ENCODE peak calls at places on chromosomes 2 and 18, in seven cellular contexts. One of them, this sample, is unnamed.

GRCh38 chr2:159712929-159713575 is 746 bp downstream of the MARCHF7 start:
- DNase-seq in cardiac fibroblast: peak
- DNase-seq in fibroblast of pulmonary artery: peak
- DNase-seq in tibial nerve: no peak
- DNase-seq in A549: peak
- DNase-seq in MM.1S: peak
- DNase-seq in H7: no peak
- DNase-seq in this sample: no peak

GRCh38 chr2:202090530-202090929 is 17.5 kb downstream of the KIAA2012 start:
- DNase-seq in cardiac fibroblast: no peak
- DNase-seq in fibroblast of pulmonary artery: no peak
- DNase-seq in tibial nerve: no peak
- DNase-seq in A549: no peak
- DNase-seq in MM.1S: no peak
- DNase-seq in H7: no peak
- DNase-seq in this sample: no peak

GRCh38 chr2:159148891-159149290 is 137.6 kb downstream of the WDSUB1 start:
- DNase-seq in cardiac fibroblast: no peak
- DNase-seq in fibroblast of pulmonary artery: no peak
- DNase-seq in tibial nerve: no peak
- DNase-seq in A549: no peak
- DNase-seq in MM.1S: no peak
- DNase-seq in H7: no peak
- DNase-seq in this sample: no peak

GRCh38 chr2:120004254-120004653 is 8.6 kb upstream of the EPB41L5 start:
- DNase-seq in cardiac fibroblast: no peak
- DNase-seq in fibroblast of pulmonary artery: no peak
- DNase-seq in tibial nerve: no peak
- DNase-seq in A549: no peak
- DNase-seq in MM.1S: no peak
- DNase-seq in H7: no peak
- DNase-seq in this sample: no peak

GRCh38 chr2:239361311-239361642 is 39.5 kb downstream of the HDAC4 start:
- DNase-seq in cardiac fibroblast: peak
- DNase-seq in fibroblast of pulmonary artery: peak
- DNase-seq in tibial nerve: no peak
- DNase-seq in A549: no peak
- DNase-seq in MM.1S: no peak
- DNase-seq in H7: peak
- DNase-seq in this sample: no peak

GRCh38 chr18:49733321-49733720 is 80.0 kb downstream of the ACAA2 start:
- DNase-seq in cardiac fibroblast: no peak
- DNase-seq in fibroblast of pulmonary artery: no peak
- DNase-seq in tibial nerve: no peak
- DNase-seq in A549: no peak
- DNase-seq in MM.1S: no peak
- DNase-seq in H7: no peak
- DNase-seq in this sample: no peak

GRCh38 chr18:50218432-50219197 is 23.7 kb upstream of the MYO5B start:
- DNase-seq in cardiac fibroblast: peak
- DNase-seq in fibroblast of pulmonary artery: peak
- DNase-seq in tibial nerve: no peak
- DNase-seq in A549: no peak
- DNase-seq in MM.1S: peak
- DNase-seq in H7: peak
- DNase-seq in this sample: peak

GRCh38 chr2:143716527-143716926 is 587.3 kb downstream of the ARHGAP15 start:
- DNase-seq in cardiac fibroblast: peak
- DNase-seq in fibroblast of pulmonary artery: peak
- DNase-seq in tibial nerve: no peak
- DNase-seq in A549: no peak
- DNase-seq in MM.1S: no peak
- DNase-seq in H7: no peak
- DNase-seq in this sample: no peak

GRCh38 chr2:26807788-26808460 is 22.1 kb downstream of the CENPA start:
- DNase-seq in cardiac fibroblast: peak
- DNase-seq in fibroblast of pulmonary artery: peak
- DNase-seq in tibial nerve: no peak
- DNase-seq in A549: no peak
- DNase-seq in MM.1S: no peak
- DNase-seq in H7: peak
- DNase-seq in this sample: no peak

GRCh38 chr2:161321944-161322343 is 13.7 kb downstream of the PSMD14 start:
- DNase-seq in cardiac fibroblast: peak
- DNase-seq in fibroblast of pulmonary artery: peak
- DNase-seq in tibial nerve: no peak
- DNase-seq in A549: no peak
- DNase-seq in MM.1S: no peak
- DNase-seq in H7: peak
- DNase-seq in this sample: no peak

GRCh38 chr2:152480870-152481269 is 145.9 kb downstream of the FMNL2 start:
- DNase-seq in cardiac fibroblast: no peak
- DNase-seq in fibroblast of pulmonary artery: no peak
- DNase-seq in tibial nerve: no peak
- DNase-seq in A549: no peak
- DNase-seq in MM.1S: no peak
- DNase-seq in H7: no peak
- DNase-seq in this sample: no peak

GRCh38 chr18:34729264-34729663 is 19.2 kb downstream of the DTNA start:
- DNase-seq in cardiac fibroblast: peak
- DNase-seq in fibroblast of pulmonary artery: peak
- DNase-seq in tibial nerve: no peak
- DNase-seq in A549: peak
- DNase-seq in MM.1S: no peak
- DNase-seq in H7: peak
- DNase-seq in this sample: peak

GRCh38 chr18:21134895-21135294 is 23.3 kb upstream of the ROCK1 start:
- DNase-seq in cardiac fibroblast: peak
- DNase-seq in fibroblast of pulmonary artery: peak
- DNase-seq in tibial nerve: no peak
- DNase-seq in A549: no peak
- DNase-seq in MM.1S: peak
- DNase-seq in H7: no peak
- DNase-seq in this sample: no peak

GRCh38 chr2:42976400-42976799 is 184.0 kb upstream of the HAAO start:
- DNase-seq in cardiac fibroblast: no peak
- DNase-seq in fibroblast of pulmonary artery: no peak
- DNase-seq in tibial nerve: no peak
- DNase-seq in A549: no peak
- DNase-seq in MM.1S: no peak
- DNase-seq in H7: no peak
- DNase-seq in this sample: no peak

GRCh38 chr2:29113891-29114321 is 1.3 kb upstream of the CLIP4 start:
- DNase-seq in cardiac fibroblast: peak
- DNase-seq in fibroblast of pulmonary artery: peak
- DNase-seq in tibial nerve: peak
- DNase-seq in A549: peak
- DNase-seq in MM.1S: peak
- DNase-seq in H7: no peak
- DNase-seq in this sample: no peak

GRCh38 chr2:173720310-173720709 is 244.9 kb downstream of the SP3 start:
- DNase-seq in cardiac fibroblast: peak
- DNase-seq in fibroblast of pulmonary artery: peak
- DNase-seq in tibial nerve: no peak
- DNase-seq in A549: no peak
- DNase-seq in MM.1S: no peak
- DNase-seq in H7: no peak
- DNase-seq in this sample: no peak

GRCh38 chr18:51290864-51291263 is 93.4 kb upstream of the MEX3C start:
- DNase-seq in cardiac fibroblast: peak
- DNase-seq in fibroblast of pulmonary artery: peak
- DNase-seq in tibial nerve: no peak
- DNase-seq in A549: no peak
- DNase-seq in MM.1S: no peak
- DNase-seq in H7: no peak
- DNase-seq in this sample: no peak

GRCh38 chr2:155727097-155727906 is 605.2 kb downstream of the NR4A2 start:
- DNase-seq in cardiac fibroblast: no peak
- DNase-seq in fibroblast of pulmonary artery: no peak
- DNase-seq in tibial nerve: no peak
- DNase-seq in A549: no peak
- DNase-seq in MM.1S: no peak
- DNase-seq in H7: no peak
- DNase-seq in this sample: peak

GRCh38 chr2:63767307-63767706 is 74.4 kb upstream of the UGP2 start:
- DNase-seq in cardiac fibroblast: no peak
- DNase-seq in fibroblast of pulmonary artery: no peak
- DNase-seq in tibial nerve: no peak
- DNase-seq in A549: no peak
- DNase-seq in MM.1S: no peak
- DNase-seq in H7: no peak
- DNase-seq in this sample: no peak

GRCh38 chr2:42010743-42011298 is 37.0 kb upstream of the PKDCC start:
- DNase-seq in cardiac fibroblast: peak
- DNase-seq in fibroblast of pulmonary artery: peak
- DNase-seq in tibial nerve: peak
- DNase-seq in A549: no peak
- DNase-seq in MM.1S: no peak
- DNase-seq in H7: no peak
- DNase-seq in this sample: no peak

GRCh38 chr2:12738112-12738485 is 21.4 kb downstream of the TRIB2 start:
- DNase-seq in cardiac fibroblast: no peak
- DNase-seq in fibroblast of pulmonary artery: peak
- DNase-seq in tibial nerve: peak
- DNase-seq in A549: no peak
- DNase-seq in MM.1S: no peak
- DNase-seq in H7: no peak
- DNase-seq in this sample: no peak

GRCh38 chr2:4134881-4135565 is 431.6 kb downstream of the DCDC2C start:
- DNase-seq in cardiac fibroblast: no peak
- DNase-seq in fibroblast of pulmonary artery: no peak
- DNase-seq in tibial nerve: no peak
- DNase-seq in A549: no peak
- DNase-seq in MM.1S: no peak
- DNase-seq in H7: no peak
- DNase-seq in this sample: no peak
- H3K4me3 ChIP-seq in cardiac fibroblast: no peak
- H3K4me3 ChIP-seq in fibroblast of pulmonary artery: no peak
- H3K4me3 ChIP-seq in tibial nerve: no peak
- H3K4me3 ChIP-seq in A549: no peak
- H3K4me3 ChIP-seq in MM.1S: no peak
- H3K4me3 ChIP-seq in H7: no peak
- H3K4me3 ChIP-seq in this sample: no peak

DNA sequence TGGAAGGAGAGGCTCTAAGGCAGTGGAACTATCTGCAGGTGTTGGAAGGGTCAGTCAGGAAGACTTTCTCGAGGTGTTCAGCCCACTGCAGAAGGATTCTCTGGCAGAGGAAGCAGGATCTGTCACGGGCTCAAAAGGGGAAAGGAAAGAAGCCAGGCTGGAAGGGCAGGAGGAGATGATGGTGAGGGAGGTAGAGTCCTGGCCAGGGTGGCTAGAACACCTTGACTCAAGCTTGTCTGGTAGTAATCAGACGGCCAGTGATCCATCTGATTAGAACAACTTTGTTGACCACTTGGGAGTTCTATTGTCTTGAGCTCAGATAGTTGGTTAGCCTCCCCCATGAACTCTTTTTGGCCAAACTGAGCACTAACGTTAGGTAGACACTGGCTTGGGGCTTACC is 9.7 kb upstream of the ATOH8 start:
- DNase-seq in cardiac fibroblast: no peak
- DNase-seq in fibroblast of pulmonary artery: no peak
- DNase-seq in tibial nerve: no peak
- DNase-seq in A549: no peak
- DNase-seq in MM.1S: no peak
- DNase-seq in H7: no peak
- DNase-seq in this sample: no peak
- H3K4me3 ChIP-seq in cardiac fibroblast: no peak
- H3K4me3 ChIP-seq in fibroblast of pulmonary artery: no peak
- H3K4me3 ChIP-seq in tibial nerve: no peak
- H3K4me3 ChIP-seq in A549: no peak
- H3K4me3 ChIP-seq in MM.1S: no peak
- H3K4me3 ChIP-seq in H7: no peak
- H3K4me3 ChIP-seq in this sample: no peak

GRCh38 chr2:229087229-229087628 is 183.9 kb downstream of the PID1 start:
- DNase-seq in cardiac fibroblast: no peak
- DNase-seq in fibroblast of pulmonary artery: no peak
- DNase-seq in tibial nerve: no peak
- DNase-seq in A549: no peak
- DNase-seq in MM.1S: no peak
- DNase-seq in H7: no peak
- DNase-seq in this sample: no peak

GRCh38 chr2:229085439-229085838 is 185.6 kb downstream of the PID1 start:
- DNase-seq in cardiac fibroblast: no peak
- DNase-seq in fibroblast of pulmonary artery: no peak
- DNase-seq in tibial nerve: no peak
- DNase-seq in A549: no peak
- DNase-seq in MM.1S: no peak
- DNase-seq in H7: no peak
- DNase-seq in this sample: no peak

GRCh38 chr2:229083606-229084349 is 187.3 kb downstream of the PID1 start:
- DNase-seq in cardiac fibroblast: no peak
- DNase-seq in fibroblast of pulmonary artery: no peak
- DNase-seq in tibial nerve: no peak
- DNase-seq in A549: no peak
- DNase-seq in MM.1S: no peak
- DNase-seq in H7: no peak
- DNase-seq in this sample: no peak

GRCh38 chr2:229081411-229081810 is 189.7 kb downstream of the PID1 start:
- DNase-seq in cardiac fibroblast: no peak
- DNase-seq in fibroblast of pulmonary artery: no peak
- DNase-seq in tibial nerve: no peak
- DNase-seq in A549: no peak
- DNase-seq in MM.1S: no peak
- DNase-seq in H7: no peak
- DNase-seq in this sample: no peak

DNA sequence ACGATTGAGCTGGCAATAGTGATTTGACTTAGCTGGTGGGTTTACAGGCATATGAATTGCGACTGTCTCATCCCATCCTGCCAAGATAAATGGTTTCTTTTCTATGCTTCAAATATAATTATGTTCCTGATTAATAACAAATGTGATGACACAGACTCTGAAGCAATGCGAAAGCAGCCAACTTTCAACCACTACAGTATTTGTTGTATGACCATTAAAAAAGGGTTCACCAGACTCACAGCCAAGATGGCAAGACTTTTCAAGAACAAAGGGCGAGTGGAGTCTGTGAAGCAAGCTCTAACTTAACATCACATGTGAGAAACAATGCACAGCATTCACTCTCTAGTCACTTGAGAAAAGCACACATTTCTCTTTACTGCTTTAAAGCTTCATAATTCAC is 186.6 kb downstream of the PID1 start:
- DNase-seq in cardiac fibroblast: no peak
- DNase-seq in fibroblast of pulmonary artery: no peak
- DNase-seq in tibial nerve: no peak
- DNase-seq in A549: no peak
- DNase-seq in MM.1S: no peak
- DNase-seq in H7: no peak
- DNase-seq in this sample: no peak
- H3K4me3 ChIP-seq in cardiac fibroblast: no peak
- H3K4me3 ChIP-seq in fibroblast of pulmonary artery: no peak
- H3K4me3 ChIP-seq in tibial nerve: no peak
- H3K4me3 ChIP-seq in A549: no peak
- H3K4me3 ChIP-seq in MM.1S: no peak
- H3K4me3 ChIP-seq in H7: no peak
- H3K4me3 ChIP-seq in this sample: no peak

DNA sequence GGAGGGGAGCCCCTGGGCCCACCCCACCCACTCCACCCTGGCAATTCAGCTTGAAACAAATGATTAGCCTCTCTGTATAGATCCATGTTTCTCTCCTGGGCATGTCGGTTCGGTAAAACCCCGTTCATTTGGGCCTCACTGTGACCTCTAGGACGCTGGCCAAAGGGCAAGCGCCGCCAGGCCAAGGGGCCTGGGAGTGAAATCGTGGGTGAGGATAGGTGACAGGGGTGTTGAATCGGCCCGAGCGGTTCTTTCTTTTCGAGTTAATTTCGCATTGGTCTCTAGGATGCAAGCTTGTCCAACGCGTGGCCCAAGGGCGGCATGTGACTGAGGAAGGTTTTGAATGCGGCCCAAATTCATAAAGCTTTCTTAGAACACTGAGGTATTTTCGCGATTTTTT is 9.9 kb upstream of the ARID5A start:
- DNase-seq in cardiac fibroblast: no peak
- DNase-seq in fibroblast of pulmonary artery: no peak
- DNase-seq in tibial nerve: no peak
- DNase-seq in A549: no peak
- DNase-seq in MM.1S: no peak
- DNase-seq in H7: no peak
- DNase-seq in this sample: peak
- H3K4me3 ChIP-seq in cardiac fibroblast: no peak
- H3K4me3 ChIP-seq in fibroblast of pulmonary artery: no peak
- H3K4me3 ChIP-seq in tibial nerve: no peak
- H3K4me3 ChIP-seq in A549: no peak
- H3K4me3 ChIP-seq in MM.1S: peak
- H3K4me3 ChIP-seq in H7: no peak
- H3K4me3 ChIP-seq in this sample: no peak